ENCODE peak calls at places on chromosomes 5 and 9, in six cellular contexts. E, B, S, T, L and A are unnamed samples. For H3K9me3, the result is how much of the 10 kb centered on the place peaks cover.

GRCh38 chr9:690517-691111 is 150.9 kb upstream of the DMRT1 start:
- DNase-seq in L (no peak), B (no peak), T (no peak), E (no peak), S (no peak), A (peak)

GRCh38 chr5:1291611-1292080 is 3.2 kb downstream of the TERT start:
- DNase-seq in L (no peak), T (no peak), S (peak), B (no peak), E (no peak), A (peak)

GRCh38 chr5:178458140-178458539 is 132.1 kb downstream of the COL23A1 start:
- DNase-seq in E (no peak), T (peak), B (no peak), S (no peak), L (no peak), A (peak)

GRCh38 chr5:17895296-17896058 is 261.2 kb downstream of the TAF11L14 start:
- DNase-seq in T (no peak), S (no peak), E (no peak), B (no peak), L (no peak), A (no peak)

GRCh38 chr9:112783551-112783954 is 33.0 kb downstream of the SNX30 start:
- DNase-seq in B (no peak), T (no peak), S (no peak), L (no peak), E (no peak), A (no peak)

GRCh38 chr9:68416891-68417570 is 60.6 kb downstream of the PGM5 start:
- DNase-seq in E (no peak), S (peak), L (peak), T (no peak), B (no peak), A (peak)

GRCh38 chr5:172004824-172005237 is 1.6 kb downstream of the FBXW11 start:
- DNase-seq in L (no peak), T (no peak), E (no peak), B (no peak), S (no peak), A (no peak)

GRCh38 chr9:38359689-38360385 is 32.7 kb upstream of the ALDH1B1 start:
- DNase-seq in T (no peak), S (no peak), E (no peak), B (no peak), L (no peak), A (no peak)

GRCh38 chr5:143311428-143311827 is 92.1 kb downstream of the NR3C1 start:
- DNase-seq in T (no peak), E (no peak), S (no peak), B (no peak), L (peak), A (no peak)

GRCh38 chr5:5885782-5886181 is 463.3 kb downstream of the ICE1 start:
- DNase-seq in B (no peak), L (no peak), S (no peak), E (no peak), T (no peak), A (no peak)

GRCh38 chr5:127906562-127907204 is 176.9 kb upstream of the SLC12A2 start:
- DNase-seq in E (no peak), B (no peak), S (no peak), T (no peak), L (no peak), A (no peak)

GRCh38 chr9:79111653-79112052 is 460.1 kb upstream of the TLE4 start:
- DNase-seq in T (no peak), B (no peak), L (no peak), S (no peak), E (no peak), A (no peak)

GRCh38 chr5:163622796-163623195 is 117.4 kb downstream of the MAT2B start:
- DNase-seq in S (no peak), L (no peak), E (no peak), T (no peak), B (no peak), A (no peak)

GRCh38 chr5:5360363-5360762 is 62.1 kb upstream of the ICE1 start:
- DNase-seq in S (no peak), T (no peak), L (no peak), E (no peak), B (no peak), A (no peak)

GRCh38 chr9:29816954-29817703 is 2243.8 kb upstream of the C9orf72 start:
- DNase-seq in L (no peak), S (no peak), B (no peak), E (no peak), T (no peak), A (no peak)
- H3K9me3 ChIP-seq in L (under half), S (under half), B (under half), E (under half), T (under half), A (under half)

DNA sequence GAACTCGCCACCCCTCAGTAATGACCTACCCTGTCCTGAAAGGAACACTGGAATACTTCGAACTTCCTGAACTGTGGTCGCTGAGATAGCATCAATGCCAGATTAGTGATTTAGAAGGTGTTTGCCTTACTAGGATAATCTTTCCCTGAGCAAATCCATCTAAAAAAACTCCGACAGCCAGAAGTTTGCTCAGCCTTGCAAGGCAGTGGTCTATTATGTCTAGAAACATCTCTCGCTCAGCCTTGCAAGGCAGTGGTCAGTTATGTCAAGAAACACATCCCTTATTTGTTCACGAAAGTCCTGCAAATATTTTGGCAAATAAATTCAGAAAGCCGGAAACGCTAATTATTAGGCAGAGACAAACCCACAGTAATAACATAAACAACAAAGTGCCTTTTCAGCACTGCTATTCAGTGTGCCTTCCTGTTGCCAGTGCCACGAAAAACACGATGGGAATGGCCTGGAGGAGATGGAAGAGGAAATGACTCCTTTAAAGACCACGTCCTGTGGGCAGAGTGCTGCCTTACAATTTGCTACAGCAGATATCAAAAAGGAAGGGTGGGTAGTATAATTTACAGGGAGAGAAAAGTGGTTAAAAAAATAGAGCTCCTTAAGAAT is 184.5 kb downstream of the GNAQ start:
- DNase-seq in T (no peak), E (peak), L (no peak), S (no peak), B (no peak), A (no peak)
- H3K27ac ChIP-seq in T (peak), E (peak), L (no peak), S (no peak), B (peak), A (no peak)

GRCh38 chr9:137945581-137945980 is 68.0 kb downstream of the CACNA1B start:
- DNase-seq in S (no peak), E (no peak), L (no peak), B (no peak), T (no peak), A (no peak)
- H3K9me3 ChIP-seq in S (under half), E (under half), L (under half), B (under half), T (under half), A (half or more)

GRCh38 chr5:60517850-60518249 is 182.1 kb downstream of the DEPDC1B start:
- DNase-seq in E (no peak), B (no peak), S (no peak), L (no peak), T (no peak), A (no peak)
- H3K27ac ChIP-seq in E (no peak), B (peak), S (no peak), L (no peak), T (no peak), A (no peak)